ENCODE peak calls at places on chromosomes 12 and 14, in eight cellular contexts. One of them, this sample, is unnamed.

GRCh38 chr14:65255029-65255545 is 152.8 kb upstream of the MAX start:
- DNase-seq in CD8-positive, alpha-beta T cell: no peak
- DNase-seq in effector memory CD8-positive, alpha-beta T cell: no peak
- DNase-seq in stimulated activated CD4-positive, alpha-beta T cell treated with anti-CD3 and anti-CD28 coated beads, Interleukin-15, amount 100 ng/mL, for 1 hour: no peak
- DNase-seq in activated T-helper 1 cell treated with Interleukin-2 at 50 U/mL for 16 hours: no peak
- DNase-seq in NCI-H2081: no peak
- DNase-seq in WERI-Rb-1: no peak
- DNase-seq in RKO: peak
- DNase-seq in this sample: no peak

GRCh38 chr14:94139421-94139820 is 10.0 kb upstream of the IFI27L2 start:
- DNase-seq in RKO: no peak
- DNase-seq in NCI-H2081: no peak
- DNase-seq in WERI-Rb-1: no peak
- DNase-seq in CD8-positive, alpha-beta T cell: no peak
- DNase-seq in stimulated activated CD4-positive, alpha-beta T cell treated with anti-CD3 and anti-CD28 coated beads, Interleukin-15, amount 100 ng/mL, for 1 hour: no peak
- DNase-seq in effector memory CD8-positive, alpha-beta T cell: no peak
- DNase-seq in activated T-helper 1 cell treated with Interleukin-2 at 50 U/mL for 16 hours: no peak
- DNase-seq in this sample: no peak

GRCh38 chr14:74684444-74684843 is 28.4 kb downstream of the AREL1 start:
- DNase-seq in NCI-H2081: no peak
- DNase-seq in RKO: no peak
- DNase-seq in CD8-positive, alpha-beta T cell: no peak
- DNase-seq in activated T-helper 1 cell treated with Interleukin-2 at 50 U/mL for 16 hours: no peak
- DNase-seq in effector memory CD8-positive, alpha-beta T cell: no peak
- DNase-seq in stimulated activated CD4-positive, alpha-beta T cell treated with anti-CD3 and anti-CD28 coated beads, Interleukin-15, amount 100 ng/mL, for 1 hour: no peak
- DNase-seq in WERI-Rb-1: no peak
- DNase-seq in this sample: no peak

GRCh38 chr12:31267966-31268365 is 58.0 kb downstream of the SINHCAF start:
- DNase-seq in NCI-H2081: no peak
- DNase-seq in RKO: no peak
- DNase-seq in CD8-positive, alpha-beta T cell: no peak
- DNase-seq in effector memory CD8-positive, alpha-beta T cell: no peak
- DNase-seq in WERI-Rb-1: no peak
- DNase-seq in stimulated activated CD4-positive, alpha-beta T cell treated with anti-CD3 and anti-CD28 coated beads, Interleukin-15, amount 100 ng/mL, for 1 hour: no peak
- DNase-seq in activated T-helper 1 cell treated with Interleukin-2 at 50 U/mL for 16 hours: no peak
- DNase-seq in this sample: no peak

GRCh38 chr12:54993181-54993835 is 8.7 kb upstream of the TESPA1 start:
- DNase-seq in WERI-Rb-1: peak
- DNase-seq in activated T-helper 1 cell treated with Interleukin-2 at 50 U/mL for 16 hours: peak
- DNase-seq in effector memory CD8-positive, alpha-beta T cell: peak
- DNase-seq in CD8-positive, alpha-beta T cell: peak
- DNase-seq in NCI-H2081: peak
- DNase-seq in stimulated activated CD4-positive, alpha-beta T cell treated with anti-CD3 and anti-CD28 coated beads, Interleukin-15, amount 100 ng/mL, for 1 hour: no peak
- DNase-seq in RKO: peak
- DNase-seq in this sample: peak

GRCh38 chr14:85531594-85532391 is 1.8 kb downstream of the FLRT2 start:
- DNase-seq in NCI-H2081: no peak
- DNase-seq in stimulated activated CD4-positive, alpha-beta T cell treated with anti-CD3 and anti-CD28 coated beads, Interleukin-15, amount 100 ng/mL, for 1 hour: no peak
- DNase-seq in activated T-helper 1 cell treated with Interleukin-2 at 50 U/mL for 16 hours: no peak
- DNase-seq in effector memory CD8-positive, alpha-beta T cell: no peak
- DNase-seq in WERI-Rb-1: peak
- DNase-seq in CD8-positive, alpha-beta T cell: no peak
- DNase-seq in RKO: no peak
- DNase-seq in this sample: no peak

GRCh38 chr12:2794261-2794735 is 472 bp upstream of the FKBP4 start:
- DNase-seq in WERI-Rb-1: no peak
- DNase-seq in NCI-H2081: no peak
- DNase-seq in RKO: no peak
- DNase-seq in activated T-helper 1 cell treated with Interleukin-2 at 50 U/mL for 16 hours: no peak
- DNase-seq in CD8-positive, alpha-beta T cell: peak
- DNase-seq in stimulated activated CD4-positive, alpha-beta T cell treated with anti-CD3 and anti-CD28 coated beads, Interleukin-15, amount 100 ng/mL, for 1 hour: no peak
- DNase-seq in effector memory CD8-positive, alpha-beta T cell: no peak
- DNase-seq in this sample: no peak

GRCh38 chr12:81077329-81077685 is 572 bp upstream of the ACSS3 start:
- DNase-seq in stimulated activated CD4-positive, alpha-beta T cell treated with anti-CD3 and anti-CD28 coated beads, Interleukin-15, amount 100 ng/mL, for 1 hour: no peak
- DNase-seq in activated T-helper 1 cell treated with Interleukin-2 at 50 U/mL for 16 hours: no peak
- DNase-seq in CD8-positive, alpha-beta T cell: no peak
- DNase-seq in NCI-H2081: no peak
- DNase-seq in WERI-Rb-1: no peak
- DNase-seq in effector memory CD8-positive, alpha-beta T cell: no peak
- DNase-seq in RKO: no peak
- DNase-seq in this sample: no peak

GRCh38 chr12:89461649-89462612 is 62.7 kb downstream of the GALNT4 start:
- DNase-seq in CD8-positive, alpha-beta T cell: no peak
- DNase-seq in WERI-Rb-1: no peak
- DNase-seq in RKO: peak
- DNase-seq in activated T-helper 1 cell treated with Interleukin-2 at 50 U/mL for 16 hours: no peak
- DNase-seq in stimulated activated CD4-positive, alpha-beta T cell treated with anti-CD3 and anti-CD28 coated beads, Interleukin-15, amount 100 ng/mL, for 1 hour: no peak
- DNase-seq in NCI-H2081: peak
- DNase-seq in effector memory CD8-positive, alpha-beta T cell: no peak
- DNase-seq in this sample: peak

GRCh38 chr14:68412505-68413496 is 380.1 kb downstream of the ZFP36L1 start:
- DNase-seq in effector memory CD8-positive, alpha-beta T cell: no peak
- DNase-seq in WERI-Rb-1: no peak
- DNase-seq in activated T-helper 1 cell treated with Interleukin-2 at 50 U/mL for 16 hours: no peak
- DNase-seq in stimulated activated CD4-positive, alpha-beta T cell treated with anti-CD3 and anti-CD28 coated beads, Interleukin-15, amount 100 ng/mL, for 1 hour: no peak
- DNase-seq in RKO: no peak
- DNase-seq in NCI-H2081: no peak
- DNase-seq in CD8-positive, alpha-beta T cell: no peak
- DNase-seq in this sample: no peak

GRCh38 chr12:79444089-79444488 is 246.7 kb downstream of the PAWR start:
- DNase-seq in activated T-helper 1 cell treated with Interleukin-2 at 50 U/mL for 16 hours: no peak
- DNase-seq in effector memory CD8-positive, alpha-beta T cell: no peak
- DNase-seq in stimulated activated CD4-positive, alpha-beta T cell treated with anti-CD3 and anti-CD28 coated beads, Interleukin-15, amount 100 ng/mL, for 1 hour: no peak
- DNase-seq in CD8-positive, alpha-beta T cell: no peak
- DNase-seq in NCI-H2081: no peak
- DNase-seq in RKO: no peak
- DNase-seq in WERI-Rb-1: no peak
- DNase-seq in this sample: no peak

GRCh38 chr12:8038659-8039114 is 6.2 kb downstream of the FOXJ2 start:
- DNase-seq in RKO: no peak
- DNase-seq in stimulated activated CD4-positive, alpha-beta T cell treated with anti-CD3 and anti-CD28 coated beads, Interleukin-15, amount 100 ng/mL, for 1 hour: no peak
- DNase-seq in CD8-positive, alpha-beta T cell: peak
- DNase-seq in activated T-helper 1 cell treated with Interleukin-2 at 50 U/mL for 16 hours: no peak
- DNase-seq in effector memory CD8-positive, alpha-beta T cell: no peak
- DNase-seq in NCI-H2081: peak
- DNase-seq in WERI-Rb-1: peak
- DNase-seq in this sample: peak

GRCh38 chr12:108468149-108468968 is 46.7 kb upstream of the FICD start:
- DNase-seq in effector memory CD8-positive, alpha-beta T cell: peak
- DNase-seq in activated T-helper 1 cell treated with Interleukin-2 at 50 U/mL for 16 hours: no peak
- DNase-seq in NCI-H2081: no peak
- DNase-seq in RKO: peak
- DNase-seq in CD8-positive, alpha-beta T cell: no peak
- DNase-seq in stimulated activated CD4-positive, alpha-beta T cell treated with anti-CD3 and anti-CD28 coated beads, Interleukin-15, amount 100 ng/mL, for 1 hour: no peak
- DNase-seq in WERI-Rb-1: no peak
- DNase-seq in this sample: no peak

This sample was measured in NCI-H2029 treated with DMSO at 0.1 percent for 48 hours.